ENCODE peak calls at places on chromosomes 5 and 9, in nine cellular contexts. J is pulmonary artery endothelial cell; Y is HuH-7.5; A is T47D; R is fibroblast of gingiva; C is germinal center; W is posterior cingulate gyrus; U is GM03348; Q is activated CD4-positive, alpha-beta T cell treated with anti-CD3 and anti-CD28 coated beads for 24 hours. T is an unnamed sample.

GRCh38 chr9:137064027-137064879 is 6.1 kb downstream of the SAPCD2 start:
- DNase-seq in J (no peak), Y (peak), A (peak), R (no peak), C (no peak), W (peak), U (peak), Q (peak), T (no peak)

GRCh38 chr9:34256104-34256503 is 73.0 kb downstream of the KIF24 start:
- DNase-seq in J (no peak), Y (no peak), A (peak), R (peak), C (peak), W (no peak), U (no peak), Q (no peak), T (no peak)

GRCh38 chr5:35698057-35698808 is 80.6 kb downstream of the SPEF2 start:
- DNase-seq in J (no peak), Y (no peak), A (no peak), R (no peak), C (no peak), W (no peak), U (no peak), Q (no peak), T (no peak)

GRCh38 chr9:15404171-15404570 is 18.5 kb upstream of the SNAPC3 start:
- DNase-seq in J (no peak), Y (no peak), A (no peak), R (peak), C (no peak), W (no peak), U (no peak), Q (no peak), T (no peak)

GRCh38 chr5:174720066-174720611 is 4.2 kb upstream of the MSX2 start:
- DNase-seq in J (no peak), Y (no peak), A (no peak), R (no peak), C (no peak), W (no peak), U (no peak), Q (no peak), T (no peak)

GRCh38 chr9:18347381-18348084 is 126.4 kb upstream of the ADAMTSL1 start:
- DNase-seq in J (no peak), Y (no peak), A (no peak), R (peak), C (no peak), W (no peak), U (no peak), Q (no peak), T (no peak)

GRCh38 chr5:32138839-32139493 is 35.2 kb downstream of the GOLPH3 start:
- DNase-seq in J (no peak), Y (no peak), A (no peak), R (no peak), C (no peak), W (peak), U (no peak), Q (peak), T (no peak)

GRCh38 chr9:128705051-128705965 is 3.0 kb downstream of the PKN3 start:
- DNase-seq in J (no peak), Y (no peak), A (no peak), R (no peak), C (no peak), W (no peak), U (no peak), Q (no peak), T (no peak)

GRCh38 chr9:125376261-125377226 is 114.9 kb downstream of the GAPVD1 start:
- DNase-seq in J (no peak), Y (no peak), A (peak), R (no peak), C (no peak), W (no peak), U (no peak), Q (no peak), T (no peak)

GRCh38 chr5:83683836-83684235 is 36.8 kb downstream of the HAPLN1 start:
- DNase-seq in J (no peak), Y (no peak), A (no peak), R (no peak), C (no peak), W (no peak), U (no peak), Q (no peak), T (no peak)

GRCh38 chr9:97958812-97959511 is 21.0 kb upstream of the HEMGN start:
- DNase-seq in J (no peak), Y (no peak), A (no peak), R (no peak), C (no peak), W (no peak), U (peak), Q (no peak), T (peak)

GRCh38 chr5:123735384-123735783 is 223.4 kb downstream of the CSNK1G3 start:
- DNase-seq in J (no peak), Y (no peak), A (no peak), R (no peak), C (no peak), W (no peak), U (no peak), Q (no peak), T (no peak)

GRCh38 chr5:66661149-66661548 is 65.0 kb downstream of the MAST4 start:
- DNase-seq in J (no peak), Y (no peak), A (no peak), R (peak), C (no peak), W (no peak), U (peak), Q (no peak), T (no peak)

GRCh38 chr9:33289501-33289900 is 815 bp upstream of the NFX1 start:
- DNase-seq in J (no peak), Y (no peak), A (no peak), R (no peak), C (no peak), W (no peak), U (peak), Q (no peak), T (no peak)

GRCh38 chr9:32587901-32588300 is 14.9 kb upstream of the NDUFB6 start:
- DNase-seq in J (no peak), Y (no peak), A (no peak), R (no peak), C (no peak), W (no peak), U (peak), Q (no peak), T (no peak)

GRCh38 chr5:132465095-132465707 is 25.4 kb downstream of the IRF1 start:
- DNase-seq in J (no peak), Y (no peak), A (peak), R (no peak), C (no peak), W (no peak), U (no peak), Q (no peak), T (no peak)

GRCh38 chr5:98734646-98735045 is 38.8 kb upstream of the RGMB start:
- DNase-seq in J (no peak), Y (no peak), A (no peak), R (no peak), C (no peak), W (no peak), U (no peak), Q (no peak), T (no peak)

GRCh38 chr9:138020795-138021182 is 143.2 kb downstream of the CACNA1B start:
- DNase-seq in J (no peak), Y (no peak), A (no peak), R (no peak), C (no peak), W (no peak), U (peak), Q (no peak), T (no peak)

GRCh38 chr9:114098021-114098659 is 952 bp downstream of the KIF12 start:
- DNase-seq in J (no peak), Y (peak), A (peak), R (no peak), C (no peak), W (no peak), U (peak), Q (no peak), T (no peak)

GRCh38 chr9:118644066-118644465 is 725.2 kb downstream of the BRINP1 start:
- DNase-seq in J (no peak), Y (no peak), A (no peak), R (no peak), C (no peak), W (no peak), U (no peak), Q (no peak), T (no peak)

GRCh38 chr5:170513856-170514255 is 10.0 kb downstream of the KCNIP1 start:
- DNase-seq in J (no peak), Y (no peak), A (no peak), R (no peak), C (no peak), W (no peak), U (no peak), Q (no peak), T (no peak)

GRCh38 chr5:39076757-39077475 is 2.7 kb upstream of the RICTOR start:
- DNase-seq in J (no peak), Y (no peak), A (no peak), R (no peak), C (peak), W (no peak), U (peak), Q (no peak), T (no peak)

GRCh38 chr9:113992994-113993393 is 85.1 kb downstream of the AMBP start:
- DNase-seq in J (no peak), Y (no peak), A (no peak), R (no peak), C (peak), W (no peak), U (no peak), Q (no peak), T (no peak)

GRCh38 chr9:121735065-121735791 is 83.8 kb downstream of the DAB2IP start:
- DNase-seq in J (no peak), Y (peak), A (peak), R (peak), C (peak), W (no peak), U (peak), Q (no peak), T (peak)

GRCh38 chr5:139147743-139148079 is 50.5 kb downstream of the SIL1 start:
- DNase-seq in J (no peak), Y (no peak), A (peak), R (peak), C (no peak), W (peak), U (peak), Q (no peak), T (peak)

GRCh38 chr9:127662617-127663016 is 44.2 kb upstream of the CFAP157 start:
- DNase-seq in J (no peak), Y (no peak), A (no peak), R (no peak), C (no peak), W (no peak), U (no peak), Q (no peak), T (no peak)

GRCh38 chr9:130981761-130982147 is 27.2 kb upstream of the LAMC3 start:
- DNase-seq in J (no peak), Y (no peak), A (no peak), R (no peak), C (no peak), W (no peak), U (no peak), Q (no peak), T (no peak)

GRCh38 chr5:168992687-168993086 is 308.3 kb downstream of the SLIT3 start:
- DNase-seq in J (no peak), Y (no peak), A (peak), R (no peak), C (no peak), W (peak), U (no peak), Q (no peak), T (no peak)